ENCODE peak calls at places on chromosomes 4 and X, in five cellular contexts. K, B, G, F and V are unnamed samples.

GRCh38 chrX:119721487-119721886 is 28.5 kb upstream of the SEPTIN6 start:
- DNase-seq in B (no peak), F (no peak), G (no peak), K (no peak), V (no peak)

GRCh38 chr4:96352051-96352517 is 512.2 kb downstream of the PDHA2 start:
- DNase-seq in K (peak), G (no peak), F (no peak), B (no peak), V (no peak)

GRCh38 chr4:76090241-76090691 is 15.8 kb downstream of the ART3 start:
- DNase-seq in G (peak), B (peak), F (no peak), K (no peak), V (no peak)

GRCh38 chrX:107561468-107562215 is 66.7 kb upstream of the PRPS1 start:
- DNase-seq in F (no peak), B (no peak), G (no peak), K (no peak), V (no peak)

GRCh38 chr4:32790803-32791202 is 2070.6 kb downstream of the PCDH7 start:
- DNase-seq in F (no peak), B (no peak), G (no peak), K (no peak), V (no peak)

GRCh38 chr4:88753658-88754431 is 56.2 kb upstream of the NAP1L5 start:
- DNase-seq in G (no peak), K (no peak), F (no peak), B (no peak), V (no peak)

GRCh38 chr4:146329042-146329716 is 114.8 kb downstream of the REELD1 start:
- DNase-seq in K (no peak), G (no peak), B (no peak), F (no peak), V (no peak)

GRCh38 chrX:119887721-119888425 is 7.8 kb upstream of the AKAP14 start:
- DNase-seq in G (peak), B (peak), F (no peak), K (no peak), V (peak)

GRCh38 chr4:166458756-166459155 is 585.7 kb downstream of the TLL1 start:
- DNase-seq in B (no peak), F (no peak), G (no peak), K (no peak), V (no peak)

GRCh38 chr4:185587444-185588161 is 52.3 kb upstream of the PDLIM3 start:
- DNase-seq in G (no peak), F (no peak), K (no peak), B (peak), V (peak)

GRCh38 chr4:184437565-184437964 is 36.8 kb downstream of the IRF2 start:
- DNase-seq in F (no peak), K (no peak), B (no peak), G (no peak), V (no peak)

GRCh38 chrX:49816435-49816834 is 12.7 kb upstream of the PAGE4 start:
- DNase-seq in G (no peak), K (no peak), F (no peak), B (no peak), V (no peak)

GRCh38 chr4:52951016-52951415 is 88.9 kb downstream of the RASL11B start:
- DNase-seq in B (no peak), K (no peak), G (no peak), F (no peak), V (no peak)

GRCh38 chr4:174170091-174170490 is 113.4 kb downstream of the FBXO8 start:
- DNase-seq in G (no peak), B (no peak), F (no peak), K (no peak), V (no peak)

GRCh38 chr4:142549726-142550463 is 296.2 kb downstream of the INPP4B start:
- DNase-seq in K (peak), F (no peak), G (peak), B (no peak), V (no peak)

GRCh38 chr4:26964512-26964911 is 103.9 kb downstream of the STIM2 start:
- DNase-seq in G (no peak), K (no peak), B (no peak), F (no peak), V (no peak)

GRCh38 chrX:15143825-15144121 is 126.1 kb downstream of the ASB9 start:
- DNase-seq in F (no peak), G (no peak), K (no peak), B (no peak), V (no peak)

GRCh38 chrX:20418379-20418778 is 151.7 kb upstream of the RPS6KA3 start:
- DNase-seq in B (peak), G (no peak), K (no peak), F (no peak), V (no peak)

GRCh38 chr4:14247767-14248166 is 620.2 kb upstream of the BOD1L1 start:
- DNase-seq in F (no peak), K (no peak), G (peak), B (no peak), V (no peak)

GRCh38 chr4:128913228-128913627 is 103.7 kb downstream of the JADE1 start:
- DNase-seq in F (no peak), K (no peak), G (no peak), B (peak), V (no peak)

GRCh38 chr4:88791274-88791673 is 93.6 kb upstream of the NAP1L5 start:
- DNase-seq in K (no peak), F (no peak), B (no peak), G (no peak), V (no peak)

GRCh38 chr4:6701371-6701770 is 7.7 kb downstream of the S100P start:
- DNase-seq in B (peak), G (no peak), K (no peak), F (no peak), V (no peak)

GRCh38 chrX:132737743-132738142 is 220.7 kb downstream of the HS6ST2 start:
- DNase-seq in G (peak), F (no peak), K (no peak), B (no peak), V (no peak)